ENCODE peak calls at places on chromosomes 1 and 21, in six cellular contexts. One of them, this sample, is unnamed.

GRCh38 chr1:106755682-106756406 is 300.6 kb upstream of the PRMT6 start:
- DNase-seq in uterus: no peak
- DNase-seq in psoas muscle: no peak
- DNase-seq in lower leg skin: no peak
- DNase-seq in fibroblast of lung: peak; percentile 71
- DNase-seq in cardiac muscle cell: no peak
- DNase-seq in this sample: peak; percentile 43

GRCh38 chr1:154784924-154785531 is 85.1 kb downstream of the KCNN3 start:
- DNase-seq in psoas muscle: peak; percentile 44
- DNase-seq in fibroblast of lung: no peak
- DNase-seq in lower leg skin: no peak
- DNase-seq in uterus: no peak
- DNase-seq in cardiac muscle cell: no peak
- DNase-seq in this sample: peak; percentile 8

GRCh38 chr1:229334269-229334668 is 8.6 kb downstream of the CCSAP start:
- DNase-seq in fibroblast of lung: no peak
- DNase-seq in cardiac muscle cell: no peak
- DNase-seq in uterus: no peak
- DNase-seq in lower leg skin: no peak
- DNase-seq in psoas muscle: no peak
- DNase-seq in this sample: no peak

GRCh38 chr1:172041689-172042088 is 200.4 kb downstream of the DNM3 start:
- DNase-seq in psoas muscle: no peak
- DNase-seq in cardiac muscle cell: no peak
- DNase-seq in lower leg skin: no peak
- DNase-seq in uterus: no peak
- DNase-seq in fibroblast of lung: peak; percentile 46
- DNase-seq in this sample: peak; percentile 45

GRCh38 chr1:160640359-160641123 is 6.3 kb downstream of the SLAMF1 start:
- DNase-seq in uterus: no peak
- DNase-seq in lower leg skin: no peak
- DNase-seq in fibroblast of lung: no peak
- DNase-seq in psoas muscle: no peak
- DNase-seq in cardiac muscle cell: no peak
- DNase-seq in this sample: no peak

GRCh38 chr1:208090776-208091291 is 153.3 kb downstream of the PLXNA2 start:
- DNase-seq in lower leg skin: no peak
- DNase-seq in cardiac muscle cell: no peak
- DNase-seq in psoas muscle: no peak
- DNase-seq in uterus: no peak
- DNase-seq in fibroblast of lung: no peak
- DNase-seq in this sample: no peak

GRCh38 chr1:178531897-178532296 is 19.0 kb downstream of the TEX35 start:
- DNase-seq in psoas muscle: no peak
- DNase-seq in uterus: no peak
- DNase-seq in lower leg skin: no peak
- DNase-seq in fibroblast of lung: no peak
- DNase-seq in cardiac muscle cell: no peak
- DNase-seq in this sample: no peak

GRCh38 chr1:155126494-155127104 is 1.1 kb upstream of the EFNA1 start:
- DNase-seq in uterus: peak; percentile 28
- DNase-seq in psoas muscle: peak; percentile 56
- DNase-seq in cardiac muscle cell: peak; percentile 35
- DNase-seq in lower leg skin: peak; percentile 91
- DNase-seq in fibroblast of lung: peak; percentile 45
- DNase-seq in this sample: no peak

GRCh38 chr1:31511848-31512615 is 64.3 kb upstream of the TINAGL1 start:
- DNase-seq in uterus: no peak
- DNase-seq in cardiac muscle cell: no peak
- DNase-seq in fibroblast of lung: no peak
- DNase-seq in lower leg skin: no peak
- DNase-seq in psoas muscle: no peak
- DNase-seq in this sample: no peak

GRCh38 chr21:36059823-36060158 is 535 bp downstream of the SETD4 start:
- DNase-seq in lower leg skin: peak; percentile 90
- DNase-seq in fibroblast of lung: no peak
- DNase-seq in uterus: no peak
- DNase-seq in psoas muscle: peak; percentile 70
- DNase-seq in cardiac muscle cell: peak; percentile 76
- DNase-seq in this sample: no peak

GRCh38 chr1:243943671-243944428 is 93.8 kb upstream of the AKT3 start:
- DNase-seq in lower leg skin: peak; percentile 29
- DNase-seq in cardiac muscle cell: no peak
- DNase-seq in fibroblast of lung: no peak
- DNase-seq in psoas muscle: no peak
- DNase-seq in uterus: no peak
- DNase-seq in this sample: no peak
- H3K4me3 ChIP-seq in lower leg skin: no peak overlapping the region
- H3K4me3 ChIP-seq in cardiac muscle cell: no peak overlapping the region
- H3K4me3 ChIP-seq in fibroblast of lung: no peak overlapping the region
- H3K4me3 ChIP-seq in psoas muscle: no peak overlapping the region
- H3K4me3 ChIP-seq in uterus: no peak overlapping the region
- H3K4me3 ChIP-seq in this sample: no peak overlapping the region

DNA sequence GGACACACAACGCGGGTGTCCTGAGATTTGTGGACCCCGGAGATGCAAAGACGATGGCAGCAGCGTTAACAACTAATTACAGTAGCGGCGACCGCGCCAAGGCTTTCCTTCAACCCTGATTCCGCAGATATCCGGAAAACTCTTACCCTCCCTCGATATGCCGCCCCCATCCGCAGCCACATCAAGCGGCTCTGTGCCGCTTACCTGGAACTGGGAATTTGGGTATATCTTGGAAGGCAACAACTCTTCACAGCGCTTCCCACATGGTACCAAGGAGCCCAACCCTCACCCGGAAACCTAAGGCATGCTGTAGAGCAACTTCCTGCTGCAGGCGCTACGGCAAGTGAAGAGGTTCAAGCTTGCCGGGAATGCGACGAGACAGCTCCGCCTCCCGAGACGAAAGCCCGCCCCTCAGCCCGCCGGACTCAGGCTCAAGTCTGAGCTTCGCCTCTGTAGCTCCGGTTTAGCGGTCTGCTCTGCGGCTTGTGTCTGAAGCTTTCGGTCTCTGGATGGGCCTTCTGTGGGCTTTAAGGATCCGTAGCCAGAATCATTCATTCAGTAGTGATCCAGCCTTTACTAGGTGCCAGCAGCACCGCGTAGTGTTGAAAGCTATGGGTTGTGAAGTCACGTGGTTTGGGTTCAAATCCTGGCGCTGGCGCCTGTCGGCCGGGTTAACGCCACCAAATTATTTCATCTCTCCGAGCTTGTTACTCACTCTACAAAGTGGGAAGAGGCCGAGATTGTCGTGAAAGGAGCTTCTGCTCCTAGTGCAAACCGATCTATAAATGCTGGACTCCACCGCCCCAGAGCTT is at the start of gene HEATR1:
- DNase-seq in cardiac muscle cell: peak; percentile 96
- DNase-seq in lower leg skin: peak; percentile 98
- DNase-seq in uterus: peak; percentile 93
- DNase-seq in psoas muscle: peak; percentile 96
- DNase-seq in fibroblast of lung: peak; percentile 98
- DNase-seq in this sample: peak; percentile 98
- TF ChIP-seq CTCF in cardiac muscle cell: no peak
- TF ChIP-seq CTCF in lower leg skin: no peak
- TF ChIP-seq CTCF in uterus: peak; percentile 8
- TF ChIP-seq CTCF in psoas muscle: no peak
- TF ChIP-seq CTCF in fibroblast of lung: peak; percentile 6
- TF ChIP-seq CTCF in this sample: no peak

GRCh38 chr1:111474521-111474920 is 737 bp downstream of the C1orf162 start:
- DNase-seq in psoas muscle: no peak
- DNase-seq in lower leg skin: no peak
- DNase-seq in fibroblast of lung: no peak
- DNase-seq in uterus: no peak
- DNase-seq in cardiac muscle cell: no peak
- DNase-seq in this sample: no peak
- H3K4me3 ChIP-seq in psoas muscle: peak overlapping the region; percentile 43
- H3K4me3 ChIP-seq in lower leg skin: no peak overlapping the region
- H3K4me3 ChIP-seq in fibroblast of lung: no peak overlapping the region
- H3K4me3 ChIP-seq in uterus: no peak overlapping the region
- H3K4me3 ChIP-seq in cardiac muscle cell: no peak overlapping the region
- H3K4me3 ChIP-seq in this sample: no peak overlapping the region

GRCh38 chr1:227261501-227261900 is 56.8 kb downstream of the CDC42BPA start:
- DNase-seq in psoas muscle: no peak
- DNase-seq in uterus: no peak
- DNase-seq in cardiac muscle cell: no peak
- DNase-seq in lower leg skin: no peak
- DNase-seq in fibroblast of lung: no peak
- DNase-seq in this sample: no peak

GRCh38 chr1:227260433-227260832 is 57.9 kb downstream of the CDC42BPA start:
- DNase-seq in lower leg skin: no peak
- DNase-seq in fibroblast of lung: no peak
- DNase-seq in cardiac muscle cell: no peak
- DNase-seq in psoas muscle: no peak
- DNase-seq in uterus: no peak
- DNase-seq in this sample: no peak

GRCh38 chr1:227253065-227253464 is 65.2 kb downstream of the CDC42BPA start:
- DNase-seq in fibroblast of lung: no peak
- DNase-seq in lower leg skin: no peak
- DNase-seq in uterus: no peak
- DNase-seq in psoas muscle: no peak
- DNase-seq in cardiac muscle cell: no peak
- DNase-seq in this sample: no peak

GRCh38 chr1:227255086-227255732 is 63.1 kb downstream of the CDC42BPA start:
- DNase-seq in lower leg skin: no peak
- DNase-seq in psoas muscle: no peak
- DNase-seq in uterus: no peak
- DNase-seq in fibroblast of lung: no peak
- DNase-seq in cardiac muscle cell: no peak
- DNase-seq in this sample: no peak

GRCh38 chr1:227257964-227258363 is 60.3 kb downstream of the CDC42BPA start:
- DNase-seq in psoas muscle: no peak
- DNase-seq in cardiac muscle cell: no peak
- DNase-seq in fibroblast of lung: no peak
- DNase-seq in uterus: no peak
- DNase-seq in lower leg skin: no peak
- DNase-seq in this sample: no peak
- TF ChIP-seq CTCF in psoas muscle: no peak
- TF ChIP-seq CTCF in cardiac muscle cell: no peak
- TF ChIP-seq CTCF in fibroblast of lung: no peak
- TF ChIP-seq CTCF in uterus: no peak
- TF ChIP-seq CTCF in lower leg skin: no peak
- TF ChIP-seq CTCF in this sample: no peak

DNA sequence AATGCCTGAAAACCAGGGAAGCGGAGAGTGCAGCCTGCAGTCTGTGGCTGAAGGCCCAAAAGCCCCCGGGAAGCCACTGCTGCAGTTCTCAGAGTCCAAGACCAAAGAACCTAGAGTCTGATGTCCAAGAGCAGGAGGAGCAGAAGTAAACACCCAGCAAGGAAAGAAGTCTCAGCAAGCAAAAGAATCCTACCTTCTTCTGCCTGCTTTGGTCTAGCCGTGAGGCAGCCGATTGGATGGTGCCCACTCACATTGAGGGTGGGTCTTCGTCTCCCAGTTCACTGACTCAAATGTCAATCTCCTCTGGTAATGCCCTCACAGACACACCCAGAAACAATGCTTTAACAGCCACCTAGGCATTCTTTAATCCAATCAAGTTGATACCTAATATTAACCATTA is 217.5 kb downstream of the PLA2G4A start:
- DNase-seq in cardiac muscle cell: no peak
- DNase-seq in uterus: no peak
- DNase-seq in lower leg skin: no peak
- DNase-seq in psoas muscle: no peak
- DNase-seq in fibroblast of lung: no peak
- DNase-seq in this sample: no peak
- H3K4me3 ChIP-seq in cardiac muscle cell: no peak overlapping the region
- H3K4me3 ChIP-seq in uterus: no peak overlapping the region
- H3K4me3 ChIP-seq in lower leg skin: no peak overlapping the region
- H3K4me3 ChIP-seq in psoas muscle: no peak overlapping the region
- H3K4me3 ChIP-seq in fibroblast of lung: no peak overlapping the region
- H3K4me3 ChIP-seq in this sample: no peak overlapping the region

DNA sequence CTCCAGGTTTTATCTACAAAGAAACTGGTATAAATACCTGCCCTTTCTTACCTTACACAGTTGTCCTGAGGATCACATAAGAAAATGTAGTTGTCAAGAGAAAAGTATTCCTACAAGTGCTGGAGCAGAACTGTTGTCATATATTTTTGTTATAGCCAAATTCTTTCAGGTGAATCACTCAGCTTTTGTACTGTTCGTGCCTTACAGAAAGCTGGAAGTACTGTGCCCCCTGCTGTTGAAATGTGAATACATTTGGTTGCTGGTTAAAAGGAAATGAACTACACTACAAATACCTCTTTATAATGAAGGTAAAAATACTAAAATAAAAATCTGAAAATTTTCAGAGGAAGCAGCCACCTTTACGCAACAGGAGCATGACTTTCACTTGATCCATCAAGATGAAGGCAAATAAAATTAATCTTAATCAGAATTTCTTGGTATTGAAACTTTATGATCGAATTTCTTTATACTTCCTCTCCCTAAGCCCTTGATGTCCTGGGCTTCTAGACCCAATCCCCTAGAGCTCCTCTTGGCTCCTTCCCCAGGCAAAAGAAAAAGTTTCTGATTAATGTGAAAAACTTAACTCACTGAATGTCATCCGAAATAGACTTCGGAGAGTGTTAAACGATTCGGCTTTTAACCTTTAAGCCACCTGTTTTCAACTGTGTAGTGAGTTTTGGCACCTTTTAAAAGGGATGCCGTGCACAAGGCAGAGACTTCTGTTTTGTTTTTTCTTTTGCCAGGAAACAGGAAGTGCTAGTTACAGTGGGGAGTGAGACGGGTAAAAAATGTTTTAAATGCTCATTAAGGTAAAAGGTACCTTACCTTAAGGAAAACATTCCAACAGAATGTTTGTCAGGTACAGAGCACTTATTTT is 12.5 kb downstream of the CHML start:
- DNase-seq in uterus: no peak
- DNase-seq in psoas muscle: no peak
- DNase-seq in cardiac muscle cell: peak; percentile 52
- DNase-seq in fibroblast of lung: peak; percentile 81
- DNase-seq in lower leg skin: no peak
- DNase-seq in this sample: peak; percentile 85
- TF ChIP-seq CTCF in uterus: peak; percentile 29
- TF ChIP-seq CTCF in psoas muscle: peak; percentile 46
- TF ChIP-seq CTCF in cardiac muscle cell: peak; percentile 67
- TF ChIP-seq CTCF in fibroblast of lung: peak; percentile 64
- TF ChIP-seq CTCF in lower leg skin: no peak
- TF ChIP-seq CTCF in this sample: peak; percentile 67

DNA sequence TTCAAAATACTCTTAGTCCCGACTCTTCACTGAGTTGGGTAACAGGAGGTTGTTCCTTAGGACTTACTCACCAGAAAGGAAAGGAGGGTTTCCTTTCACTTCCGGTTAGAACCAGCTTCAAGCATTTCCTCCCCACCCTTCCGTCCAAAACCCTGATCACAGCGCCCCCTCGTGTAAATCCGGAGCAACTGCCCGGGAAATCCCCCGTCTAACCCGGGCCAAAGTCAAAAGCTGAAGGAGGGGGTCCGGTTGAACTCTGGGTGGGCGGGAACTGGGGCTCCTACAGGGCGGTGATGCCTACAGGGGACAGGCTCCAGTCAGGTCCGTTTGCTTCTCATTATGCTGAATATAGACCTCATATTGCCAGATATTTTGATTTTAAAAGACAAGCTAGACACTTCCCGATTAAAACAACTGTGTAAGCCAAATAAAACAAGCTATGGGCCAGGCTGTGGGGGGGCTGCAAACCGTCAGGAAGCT is 15.0 kb upstream of the MTARC2 start:
- DNase-seq in uterus: peak; percentile 60
- DNase-seq in psoas muscle: peak; percentile 86
- DNase-seq in lower leg skin: peak; percentile 96
- DNase-seq in cardiac muscle cell: peak; percentile 80
- DNase-seq in fibroblast of lung: peak; percentile 80
- DNase-seq in this sample: peak; percentile 98
- H3K4me3 ChIP-seq in uterus: no peak overlapping the region
- H3K4me3 ChIP-seq in psoas muscle: peak overlapping the region; percentile 35
- H3K4me3 ChIP-seq in lower leg skin: no peak overlapping the region
- H3K4me3 ChIP-seq in cardiac muscle cell: no peak overlapping the region
- H3K4me3 ChIP-seq in fibroblast of lung: no peak overlapping the region
- H3K4me3 ChIP-seq in this sample: no peak overlapping the region

GRCh38 chr1:201480231-201481003 is 11.4 kb upstream of the PHLDA3 start:
- DNase-seq in fibroblast of lung: peak; percentile 55
- DNase-seq in uterus: peak; percentile 90
- DNase-seq in cardiac muscle cell: peak; percentile 85
- DNase-seq in lower leg skin: peak; percentile 98
- DNase-seq in psoas muscle: peak; percentile 88
- DNase-seq in this sample: peak; percentile 92
- TF ChIP-seq CTCF in fibroblast of lung: no peak
- TF ChIP-seq CTCF in uterus: peak; percentile 9
- TF ChIP-seq CTCF in cardiac muscle cell: peak; percentile 10
- TF ChIP-seq CTCF in lower leg skin: no peak
- TF ChIP-seq CTCF in psoas muscle: peak; percentile 24
- TF ChIP-seq CTCF in this sample: peak; percentile 12

This sample was measured in cardiac fibroblast.